ENCODE peak calls at places on chromosome 1, in five cellular contexts. C, F, E, I and S are unnamed samples.
A peak's percentile ranks its signal among the peaks of the same experiment; 100 is the strongest.

GRCh38 chr1:145886390-145886789 is 724 bp upstream of the ANKRD35 start:
- DNase-seq in E (no peak), C (no peak), I (no peak), F (no peak), S (no peak)

GRCh38 chr1:231408528-231409094 is 13.5 kb downstream of the EGLN1 start:
- DNase-seq in F (no peak), I (no peak), E (no peak), C (no peak), S (no peak)

GRCh38 chr1:33188572-33189275 is 6.9 kb upstream of the TRIM62 start:
- DNase-seq in E (no peak), F (no peak), I (no peak), C (no peak), S (no peak)

GRCh38 chr1:24635195-24635843 is 7.8 kb upstream of the SRRM1 start:
- DNase-seq in F (peak; percentile 37), I (peak; percentile 43), C (no peak), E (no peak), S (peak; percentile 47)

GRCh38 chr1:181789395-181789794 is 272.1 kb downstream of the ZNF648 start:
- DNase-seq in C (no peak), I (no peak), F (no peak), E (no peak), S (no peak)

GRCh38 chr1:69987881-69988280 is 217.5 kb downstream of the LRRC40 start:
- DNase-seq in C (no peak), E (no peak), F (no peak), I (no peak), S (no peak)

GRCh38 chr1:245431706-245432105 is 276.9 kb downstream of the KIF26B start:
- DNase-seq in E (no peak), I (no peak), F (no peak), C (no peak), S (no peak)

GRCh38 chr1:15308621-15309027 is 61.6 kb downstream of the FHAD1 start:
- DNase-seq in F (no peak), C (no peak), I (no peak), E (no peak), S (no peak)

GRCh38 chr1:151892190-151892589 is 17.1 kb downstream of the THEM4 start:
- DNase-seq in F (no peak), C (no peak), I (no peak), E (no peak), S (no peak)

GRCh38 chr1:232767381-232768074 is 37.7 kb upstream of the MAP10 start:
- DNase-seq in E (no peak), C (no peak), I (no peak), F (no peak), S (no peak)

GRCh38 chr1:98044766-98045165 is 123.9 kb upstream of the DPYD start:
- DNase-seq in E (no peak), I (no peak), C (no peak), F (no peak), S (no peak)

GRCh38 chr1:94017155-94017829 is 103.7 kb downstream of the ABCA4 start:
- DNase-seq in C (no peak), E (no peak), F (no peak), I (no peak), S (no peak)

GRCh38 chr1:93904228-93904627 is 5.0 kb downstream of the GCLM start:
- DNase-seq in E (no peak), F (no peak), I (no peak), C (no peak), S (no peak)

GRCh38 chr1:116717318-116717717 is 36.9 kb upstream of the CD2 start:
- DNase-seq in I (no peak), C (no peak), E (no peak), F (peak; percentile 26), S (no peak)

GRCh38 chr1:200738733-200739498 is at the start of gene CAMSAP2:
- DNase-seq in E (peak; percentile 71), I (peak; percentile 90), F (peak; percentile 68), C (peak; percentile 61), S (no peak)